ENCODE peak calls at places on chromosome 7, in eight cellular contexts. One of them, this sample, is unnamed. For H3K4me1, the result is how much of the 10 kb centered on the place peaks cover.

GRCh38 chr7:131897016-131897789 is 340.8 kb upstream of the PODXL start:
- DNase-seq in keratinocyte: peak
- DNase-seq in left ventricle myocardium inferior: no peak
- DNase-seq in heart left ventricle: no peak
- DNase-seq in left lung: peak
- DNase-seq in HepG2: no peak
- DNase-seq in A549: peak
- DNase-seq in breast epithelium: no peak
- DNase-seq in this sample: no peak

GRCh38 chr7:226281-226882 is 34.0 kb downstream of the FAM20C start:
- DNase-seq in keratinocyte: no peak
- DNase-seq in left ventricle myocardium inferior: no peak
- DNase-seq in heart left ventricle: no peak
- DNase-seq in left lung: no peak
- DNase-seq in HepG2: no peak
- DNase-seq in A549: no peak
- DNase-seq in breast epithelium: no peak
- DNase-seq in this sample: no peak

GRCh38 chr7:44280636-44280992 is 44.8 kb downstream of the CAMK2B start:
- DNase-seq in keratinocyte: no peak
- DNase-seq in left ventricle myocardium inferior: peak
- DNase-seq in heart left ventricle: no peak
- DNase-seq in left lung: no peak
- DNase-seq in HepG2: no peak
- DNase-seq in A549: no peak
- DNase-seq in breast epithelium: peak
- DNase-seq in this sample: peak

GRCh38 chr7:154789404-154789803 is 213.5 kb downstream of the PAXIP1 start:
- DNase-seq in keratinocyte: no peak
- DNase-seq in left ventricle myocardium inferior: no peak
- DNase-seq in heart left ventricle: no peak
- DNase-seq in left lung: no peak
- DNase-seq in HepG2: peak
- DNase-seq in A549: no peak
- DNase-seq in breast epithelium: no peak
- DNase-seq in this sample: no peak

GRCh38 chr7:40015790-40016296 is 65.8 kb downstream of the CDK13 start:
- DNase-seq in keratinocyte: no peak
- DNase-seq in left ventricle myocardium inferior: no peak
- DNase-seq in heart left ventricle: no peak
- DNase-seq in left lung: no peak
- DNase-seq in HepG2: peak
- DNase-seq in A549: no peak
- DNase-seq in breast epithelium: no peak
- DNase-seq in this sample: no peak

GRCh38 chr7:145293120-145293792 is 457.4 kb upstream of the TPK1 start:
- DNase-seq in keratinocyte: no peak
- DNase-seq in left ventricle myocardium inferior: no peak
- DNase-seq in heart left ventricle: no peak
- DNase-seq in left lung: no peak
- DNase-seq in HepG2: no peak
- DNase-seq in A549: no peak
- DNase-seq in breast epithelium: no peak
- DNase-seq in this sample: no peak

GRCh38 chr7:12212051-12212485 is 974 bp downstream of the TMEM106B start:
- DNase-seq in keratinocyte: no peak
- DNase-seq in left ventricle myocardium inferior: no peak
- DNase-seq in heart left ventricle: no peak
- DNase-seq in left lung: no peak
- DNase-seq in HepG2: peak
- DNase-seq in A549: no peak
- DNase-seq in breast epithelium: no peak
- DNase-seq in this sample: no peak

GRCh38 chr7:91875851-91876250 is 4.7 kb downstream of the MTERF1 start:
- DNase-seq in keratinocyte: no peak
- DNase-seq in left ventricle myocardium inferior: no peak
- DNase-seq in heart left ventricle: no peak
- DNase-seq in left lung: no peak
- DNase-seq in HepG2: no peak
- DNase-seq in A549: no peak
- DNase-seq in breast epithelium: no peak
- DNase-seq in this sample: no peak

GRCh38 chr7:115662120-115662519 is 368.4 kb downstream of the TFEC start:
- DNase-seq in keratinocyte: no peak
- DNase-seq in left ventricle myocardium inferior: no peak
- DNase-seq in heart left ventricle: no peak
- DNase-seq in left lung: no peak
- DNase-seq in HepG2: no peak
- DNase-seq in A549: no peak
- DNase-seq in breast epithelium: no peak
- DNase-seq in this sample: no peak

GRCh38 chr7:6528401-6529130 is 22.7 kb downstream of the GRID2IP start:
- DNase-seq in keratinocyte: no peak
- DNase-seq in left ventricle myocardium inferior: no peak
- DNase-seq in heart left ventricle: no peak
- DNase-seq in left lung: no peak
- DNase-seq in HepG2: no peak
- DNase-seq in A549: no peak
- DNase-seq in breast epithelium: no peak
- DNase-seq in this sample: no peak

GRCh38 chr7:134016223-134016941 is 110.8 kb upstream of the LRGUK start:
- DNase-seq in keratinocyte: no peak
- DNase-seq in left ventricle myocardium inferior: no peak
- DNase-seq in heart left ventricle: no peak
- DNase-seq in left lung: no peak
- DNase-seq in HepG2: peak
- DNase-seq in A549: peak
- DNase-seq in breast epithelium: no peak
- DNase-seq in this sample: no peak

GRCh38 chr7:151012921-151013347 is 11.4 kb downstream of the ATG9B start:
- DNase-seq in keratinocyte: no peak
- DNase-seq in left ventricle myocardium inferior: no peak
- DNase-seq in heart left ventricle: no peak
- DNase-seq in left lung: peak
- DNase-seq in HepG2: peak
- DNase-seq in A549: peak
- DNase-seq in breast epithelium: no peak
- DNase-seq in this sample: no peak

GRCh38 chr7:88169717-88170320 is 50.0 kb downstream of the SRI start:
- DNase-seq in keratinocyte: no peak
- DNase-seq in left ventricle myocardium inferior: no peak
- DNase-seq in heart left ventricle: no peak
- DNase-seq in left lung: no peak
- DNase-seq in HepG2: peak
- DNase-seq in A549: peak
- DNase-seq in breast epithelium: no peak
- DNase-seq in this sample: no peak

GRCh38 chr7:44257618-44258422 is 57.0 kb downstream of the YKT6 start:
- DNase-seq in keratinocyte: peak
- DNase-seq in left ventricle myocardium inferior: peak
- DNase-seq in heart left ventricle: peak
- DNase-seq in left lung: peak
- DNase-seq in HepG2: peak
- DNase-seq in A549: no peak
- DNase-seq in breast epithelium: no peak
- DNase-seq in this sample: peak

GRCh38 chr7:50793115-50793946 is 10.6 kb upstream of the GRB10 start:
- DNase-seq in keratinocyte: no peak
- DNase-seq in left ventricle myocardium inferior: peak
- DNase-seq in heart left ventricle: peak
- DNase-seq in left lung: peak
- DNase-seq in HepG2: no peak
- DNase-seq in A549: peak
- DNase-seq in breast epithelium: peak
- DNase-seq in this sample: peak

GRCh38 chr7:55345292-55345691 is 19.8 kb upstream of the LANCL2 start:
- DNase-seq in keratinocyte: no peak
- DNase-seq in left ventricle myocardium inferior: no peak
- DNase-seq in heart left ventricle: no peak
- DNase-seq in left lung: no peak
- DNase-seq in HepG2: no peak
- DNase-seq in A549: no peak
- DNase-seq in breast epithelium: no peak
- DNase-seq in this sample: no peak

GRCh38 chr7:152341039-152341913 is 94.5 kb downstream of the KMT2C start:
- DNase-seq in keratinocyte: no peak
- DNase-seq in left ventricle myocardium inferior: no peak
- DNase-seq in heart left ventricle: peak
- DNase-seq in left lung: no peak
- DNase-seq in HepG2: peak
- DNase-seq in A549: peak
- DNase-seq in breast epithelium: no peak
- DNase-seq in this sample: no peak

GRCh38 chr7:142813699-142814098 is 41.2 kb upstream of the EPHB6 start:
- DNase-seq in keratinocyte: no peak
- DNase-seq in left ventricle myocardium inferior: no peak
- DNase-seq in heart left ventricle: no peak
- DNase-seq in left lung: no peak
- DNase-seq in HepG2: no peak
- DNase-seq in A549: no peak
- DNase-seq in breast epithelium: no peak
- DNase-seq in this sample: no peak

GRCh38 chr7:27165089-27165654 is at the start of gene HOXA9:
- DNase-seq in keratinocyte: peak
- DNase-seq in left ventricle myocardium inferior: peak
- DNase-seq in heart left ventricle: peak
- DNase-seq in left lung: peak
- DNase-seq in HepG2: no peak
- DNase-seq in A549: no peak
- DNase-seq in breast epithelium: no peak
- DNase-seq in this sample: peak

GRCh38 chr7:112481833-112482669 is 1.3 kb downstream of the LSMEM1 start:
- DNase-seq in keratinocyte: peak
- DNase-seq in left ventricle myocardium inferior: peak
- DNase-seq in heart left ventricle: peak
- DNase-seq in left lung: peak
- DNase-seq in HepG2: no peak
- DNase-seq in A549: peak
- DNase-seq in breast epithelium: no peak
- DNase-seq in this sample: no peak

DNA sequence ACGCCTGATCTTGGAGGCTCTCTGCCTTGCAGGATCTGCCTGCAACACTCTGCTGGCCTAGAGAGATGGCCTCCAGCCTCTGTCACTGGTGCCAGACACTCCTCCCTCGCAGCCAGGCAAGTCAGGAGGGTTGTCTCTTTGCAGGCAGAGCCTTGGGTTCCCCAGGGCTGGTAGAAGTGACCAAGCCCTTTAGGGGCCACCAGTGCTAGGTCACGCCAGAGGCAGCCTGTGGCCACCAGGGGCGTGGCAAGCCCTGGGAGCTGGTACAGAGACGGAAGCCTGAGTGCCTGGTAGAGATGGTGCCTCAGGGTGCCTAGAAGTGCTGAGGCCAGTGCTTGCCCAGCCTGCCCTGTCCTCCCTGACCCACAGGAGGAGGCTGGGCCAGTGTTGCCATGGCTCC is 9.1 kb downstream of the ADCYAP1R1 start:
- DNase-seq in keratinocyte: no peak
- DNase-seq in left ventricle myocardium inferior: no peak
- DNase-seq in heart left ventricle: no peak
- DNase-seq in left lung: no peak
- DNase-seq in HepG2: peak
- DNase-seq in A549: no peak
- DNase-seq in breast epithelium: no peak
- DNase-seq in this sample: no peak
- TF ChIP-seq CTCF in keratinocyte: no peak
- TF ChIP-seq CTCF in left ventricle myocardium inferior: no peak
- TF ChIP-seq CTCF in heart left ventricle: no peak
- TF ChIP-seq CTCF in left lung: no peak
- TF ChIP-seq CTCF in HepG2: peak
- TF ChIP-seq CTCF in A549: no peak
- TF ChIP-seq CTCF in breast epithelium: no peak
- TF ChIP-seq CTCF in this sample: no peak

DNA sequence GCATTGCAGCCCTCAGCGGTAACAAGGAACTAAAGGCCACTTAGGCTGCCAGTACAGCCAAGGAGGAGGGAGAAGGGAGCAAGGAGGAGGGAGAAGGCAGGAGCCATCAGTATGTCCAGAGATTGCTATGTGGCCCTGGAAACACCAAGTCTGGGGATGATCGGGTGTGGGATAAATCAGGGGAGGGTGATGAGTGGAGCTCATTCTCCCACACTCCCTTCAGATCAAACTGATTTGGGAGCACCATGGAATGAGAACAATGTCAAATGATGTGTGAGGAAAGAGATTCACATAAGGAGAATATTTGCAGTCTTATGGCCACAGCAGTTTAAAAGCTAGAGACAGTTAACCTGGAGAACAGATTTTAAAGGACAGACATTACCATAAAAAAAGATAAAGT is 350.8 kb downstream of the TNS3 start:
- DNase-seq in keratinocyte: no peak
- DNase-seq in left ventricle myocardium inferior: no peak
- DNase-seq in heart left ventricle: no peak
- DNase-seq in left lung: no peak
- DNase-seq in HepG2: no peak
- DNase-seq in A549: no peak
- DNase-seq in breast epithelium: no peak
- DNase-seq in this sample: no peak
- H3K4me1 ChIP-seq in keratinocyte: under half
- H3K4me1 ChIP-seq in left ventricle myocardium inferior: under half
- H3K4me1 ChIP-seq in heart left ventricle: under half
- H3K4me1 ChIP-seq in left lung: under half
- H3K4me1 ChIP-seq in HepG2: under half
- H3K4me1 ChIP-seq in A549: under half
- H3K4me1 ChIP-seq in breast epithelium: under half
- H3K4me1 ChIP-seq in this sample: under half

GRCh38 chr7:128103498-128104108 is 72.4 kb upstream of the LRRC4 start:
- DNase-seq in keratinocyte: no peak
- DNase-seq in left ventricle myocardium inferior: peak
- DNase-seq in heart left ventricle: peak
- DNase-seq in left lung: no peak
- DNase-seq in HepG2: peak
- DNase-seq in A549: no peak
- DNase-seq in breast epithelium: no peak
- DNase-seq in this sample: peak
- H3K4me3 ChIP-seq in keratinocyte: no peak
- H3K4me3 ChIP-seq in left ventricle myocardium inferior: peak
- H3K4me3 ChIP-seq in heart left ventricle: peak
- H3K4me3 ChIP-seq in left lung: peak
- H3K4me3 ChIP-seq in HepG2: peak
- H3K4me3 ChIP-seq in A549: peak
- H3K4me3 ChIP-seq in breast epithelium: peak
- H3K4me3 ChIP-seq in this sample: peak

GRCh38 chr7:19754521-19755116 is 18.8 kb downstream of the TMEM196 start:
- DNase-seq in keratinocyte: no peak
- DNase-seq in left ventricle myocardium inferior: no peak
- DNase-seq in heart left ventricle: no peak
- DNase-seq in left lung: no peak
- DNase-seq in HepG2: peak
- DNase-seq in A549: no peak
- DNase-seq in breast epithelium: no peak
- DNase-seq in this sample: no peak
- TF ChIP-seq CTCF in keratinocyte: peak
- TF ChIP-seq CTCF in left ventricle myocardium inferior: peak
- TF ChIP-seq CTCF in heart left ventricle: peak
- TF ChIP-seq CTCF in left lung: peak
- TF ChIP-seq CTCF in HepG2: peak
- TF ChIP-seq CTCF in A549: peak
- TF ChIP-seq CTCF in breast epithelium: peak
- TF ChIP-seq CTCF in this sample: peak